ENCODE peak calls at places on chromosomes 16 and 17, in ten cellular contexts. K is stomach; X is heart right ventricle; T is effector memory CD4-positive, alpha-beta T cell; I is neuronal stem cell; W is left ventricle myocardium inferior; M is CD8-positive, alpha-beta memory T cell; E is aorta; J is psoas muscle; C is mammary epithelial cell. Y is an unnamed sample. For H3K27me3, the result is how much of the 10 kb centered on the place peaks cover.

GRCh38 chr16:4098496-4098895 is 17.7 kb downstream of the ADCY9 start:
- DNase-seq in K (no peak), X (no peak), T (no peak), I (no peak), W (no peak), M (no peak), E (no peak), J (no peak), C (no peak), Y (no peak)

GRCh38 chr17:60473788-60474187 is 51.5 kb downstream of the CHCT1 start:
- DNase-seq in K (no peak), X (no peak), T (no peak), I (no peak), W (no peak), M (no peak), E (no peak), J (no peak), C (no peak), Y (no peak)

GRCh38 chr17:949623-950338 is 29.8 kb downstream of the NXN start:
- DNase-seq in K (no peak), X (no peak), T (no peak), I (peak), W (no peak), M (no peak), E (no peak), J (no peak), C (no peak), Y (no peak)

GRCh38 chr16:86537486-86537885 is 17.5 kb downstream of the MTHFSD start:
- DNase-seq in K (no peak), X (no peak), T (no peak), I (no peak), W (no peak), M (no peak), E (no peak), J (no peak), C (no peak), Y (no peak)

GRCh38 chr17:61492759-61493526 is 40.7 kb downstream of the TBX4 start:
- DNase-seq in K (no peak), X (no peak), T (no peak), I (no peak), W (no peak), M (no peak), E (peak), J (no peak), C (no peak), Y (no peak)

GRCh38 chr16:53048139-53048915 is 4.4 kb downstream of the CHD9NB start:
- DNase-seq in K (no peak), X (no peak), T (no peak), I (no peak), W (no peak), M (no peak), E (no peak), J (no peak), C (no peak), Y (no peak)

GRCh38 chr17:20187049-20187448 is 177.9 kb downstream of the SPECC1 start:
- DNase-seq in K (no peak), X (no peak), T (no peak), I (no peak), W (no peak), M (no peak), E (no peak), J (no peak), C (no peak), Y (no peak)

GRCh38 chr17:73639322-73639721 is 4.9 kb downstream of the SDK2 start:
- DNase-seq in K (peak), X (no peak), T (no peak), I (no peak), W (no peak), M (no peak), E (peak), J (no peak), C (peak), Y (no peak)

GRCh38 chr16:57924514-57924913 is 46.4 kb downstream of the CNGB1 start:
- DNase-seq in K (no peak), X (no peak), T (no peak), I (no peak), W (no peak), M (no peak), E (no peak), J (no peak), C (no peak), Y (no peak)

GRCh38 chr17:40448213-40448638 is 5.0 kb downstream of the IGFBP4 start:
- DNase-seq in K (no peak), X (peak), T (no peak), I (no peak), W (no peak), M (no peak), E (peak), J (peak), C (no peak), Y (no peak)

GRCh38 chr16:74743668-74744299 is 30.8 kb downstream of the FA2H start:
- DNase-seq in K (peak), X (no peak), T (no peak), I (no peak), W (no peak), M (no peak), E (no peak), J (no peak), C (peak), Y (peak)

GRCh38 chr16:19507882-19508281 is 14.0 kb downstream of the GDE1 start:
- DNase-seq in K (no peak), X (no peak), T (no peak), I (no peak), W (no peak), M (no peak), E (no peak), J (no peak), C (no peak), Y (no peak)

GRCh38 chr17:12996357-12996756 is 21.5 kb downstream of the ELAC2 start:
- DNase-seq in K (no peak), X (no peak), T (no peak), I (no peak), W (no peak), M (no peak), E (no peak), J (no peak), C (no peak), Y (no peak)

GRCh38 chr17:80940171-80941123 is 51.2 kb upstream of the CHMP6 start:
- DNase-seq in K (no peak), X (no peak), T (no peak), I (no peak), W (no peak), M (no peak), E (peak), J (no peak), C (no peak), Y (no peak)

GRCh38 chr16:48383877-48384304 is 1.3 kb downstream of the SIAH1 start:
- DNase-seq in K (no peak), X (no peak), T (no peak), I (no peak), W (no peak), M (no peak), E (no peak), J (no peak), C (peak), Y (peak)

GRCh38 chr17:17297217-17297616 is 6.0 kb upstream of the NT5M start:
- DNase-seq in K (no peak), X (no peak), T (no peak), I (no peak), W (no peak), M (no peak), E (no peak), J (no peak), C (no peak), Y (no peak)

GRCh38 chr16:49061315-49061714 is 220.3 kb downstream of the CBLN1 start:
- DNase-seq in K (no peak), X (peak), T (no peak), I (no peak), W (peak), M (no peak), E (no peak), J (no peak), C (no peak), Y (no peak)

GRCh38 chr17:46060461-46060860 is 61.4 kb downstream of the STH start:
- DNase-seq in K (no peak), X (no peak), T (no peak), I (no peak), W (no peak), M (no peak), E (no peak), J (no peak), C (no peak), Y (no peak)

GRCh38 chr17:79214940-79215604 is 140.4 kb downstream of the ENGASE start:
- DNase-seq in K (no peak), X (no peak), T (no peak), I (no peak), W (no peak), M (no peak), E (no peak), J (no peak), C (no peak), Y (no peak)

GRCh38 chr17:49225554-49226236 is 4.9 kb downstream of the PHOSPHO1 start:
- DNase-seq in K (no peak), X (no peak), T (no peak), I (no peak), W (no peak), M (no peak), E (no peak), J (no peak), C (no peak), Y (no peak)

GRCh38 chr17:49229805-49230600 is 584 bp downstream of the PHOSPHO1 start:
- DNase-seq in K (no peak), X (no peak), T (no peak), I (no peak), W (no peak), M (no peak), E (no peak), J (no peak), C (no peak), Y (no peak)

GRCh38 chr17:49226771-49227435 is 3.7 kb downstream of the PHOSPHO1 start:
- DNase-seq in K (no peak), X (no peak), T (no peak), I (no peak), W (no peak), M (no peak), E (no peak), J (no peak), C (no peak), Y (no peak)

GRCh38 chr17:49229076-49229804 is 1.3 kb downstream of the PHOSPHO1 start:
- DNase-seq in K (no peak), X (no peak), T (no peak), I (no peak), W (no peak), M (no peak), E (no peak), J (no peak), C (no peak), Y (no peak)

GRCh38 chr17:49227436-49228261 is 2.9 kb downstream of the PHOSPHO1 start:
- DNase-seq in K (peak), X (peak), T (peak), I (peak), W (peak), M (peak), E (peak), J (peak), C (peak), Y (peak)
- H3K4me3 ChIP-seq in K (no peak), X (no peak), T (no peak), I (no peak), W (no peak), M (no peak), E (no peak), J (no peak), C (no peak), Y (no peak)

GRCh38 chr17:8185580-8186445 is 4.2 kb downstream of the BORCS6 start:
- DNase-seq in K (peak), X (peak), T (peak), I (peak), W (peak), M (peak), E (peak), J (peak), C (peak), Y (peak)

GRCh38 chr17:8188408-8188839 is 1.6 kb downstream of the BORCS6 start:
- DNase-seq in K (no peak), X (no peak), T (no peak), I (no peak), W (no peak), M (no peak), E (peak), J (no peak), C (no peak), Y (no peak)

GRCh38 chr17:8187517-8188407 is 2.2 kb downstream of the BORCS6 start:
- DNase-seq in K (peak), X (peak), T (peak), I (peak), W (peak), M (peak), E (peak), J (peak), C (peak), Y (peak)

GRCh38 chr17:8186446-8186786 is 3.6 kb downstream of the BORCS6 start:
- DNase-seq in K (no peak), X (no peak), T (no peak), I (no peak), W (no peak), M (no peak), E (no peak), J (no peak), C (no peak), Y (no peak)

DNA sequence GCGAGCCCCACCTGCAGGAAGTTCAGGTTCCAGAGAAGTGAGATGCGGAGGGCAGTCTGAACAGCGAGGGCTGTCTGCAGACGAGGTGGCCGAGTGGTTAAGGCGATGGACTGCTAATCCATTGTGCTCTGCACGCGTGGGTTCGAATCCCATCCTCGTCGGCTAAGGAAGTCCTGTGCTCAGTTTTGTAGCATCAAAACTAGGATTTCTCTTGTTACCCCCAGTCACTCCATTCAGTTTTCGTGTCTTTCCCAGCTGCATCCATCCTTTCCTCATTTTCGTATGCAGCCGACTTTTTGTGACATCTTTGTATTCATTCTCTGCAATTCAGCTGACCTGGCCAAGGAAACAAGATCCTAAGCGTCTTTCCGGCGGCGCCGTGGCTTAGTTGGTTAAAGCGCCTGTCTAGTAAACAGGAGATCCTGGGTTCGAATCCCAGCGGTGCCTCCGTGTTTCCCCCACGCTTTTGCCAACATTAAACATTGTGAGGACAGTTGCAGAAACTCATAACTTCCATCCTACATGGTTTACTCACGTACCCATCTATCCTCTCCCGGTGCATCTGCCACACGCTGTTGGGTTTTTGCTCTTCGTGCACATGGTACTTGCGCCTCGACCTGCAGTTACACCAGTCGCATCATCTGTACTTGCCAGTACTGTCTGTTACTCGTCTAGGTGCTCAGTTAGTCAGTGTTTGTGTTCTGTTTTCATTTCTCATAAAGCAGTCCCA is 3.0 kb downstream of the BORCS6 start:
- DNase-seq in K (peak), X (peak), T (peak), I (peak), W (peak), M (peak), E (peak), J (peak), C (peak), Y (peak)
- H3K27ac ChIP-seq in K (peak), X (peak), T (peak), I (peak), W (peak), M (peak), E (no peak), J (peak), C (peak), Y (no peak)

DNA sequence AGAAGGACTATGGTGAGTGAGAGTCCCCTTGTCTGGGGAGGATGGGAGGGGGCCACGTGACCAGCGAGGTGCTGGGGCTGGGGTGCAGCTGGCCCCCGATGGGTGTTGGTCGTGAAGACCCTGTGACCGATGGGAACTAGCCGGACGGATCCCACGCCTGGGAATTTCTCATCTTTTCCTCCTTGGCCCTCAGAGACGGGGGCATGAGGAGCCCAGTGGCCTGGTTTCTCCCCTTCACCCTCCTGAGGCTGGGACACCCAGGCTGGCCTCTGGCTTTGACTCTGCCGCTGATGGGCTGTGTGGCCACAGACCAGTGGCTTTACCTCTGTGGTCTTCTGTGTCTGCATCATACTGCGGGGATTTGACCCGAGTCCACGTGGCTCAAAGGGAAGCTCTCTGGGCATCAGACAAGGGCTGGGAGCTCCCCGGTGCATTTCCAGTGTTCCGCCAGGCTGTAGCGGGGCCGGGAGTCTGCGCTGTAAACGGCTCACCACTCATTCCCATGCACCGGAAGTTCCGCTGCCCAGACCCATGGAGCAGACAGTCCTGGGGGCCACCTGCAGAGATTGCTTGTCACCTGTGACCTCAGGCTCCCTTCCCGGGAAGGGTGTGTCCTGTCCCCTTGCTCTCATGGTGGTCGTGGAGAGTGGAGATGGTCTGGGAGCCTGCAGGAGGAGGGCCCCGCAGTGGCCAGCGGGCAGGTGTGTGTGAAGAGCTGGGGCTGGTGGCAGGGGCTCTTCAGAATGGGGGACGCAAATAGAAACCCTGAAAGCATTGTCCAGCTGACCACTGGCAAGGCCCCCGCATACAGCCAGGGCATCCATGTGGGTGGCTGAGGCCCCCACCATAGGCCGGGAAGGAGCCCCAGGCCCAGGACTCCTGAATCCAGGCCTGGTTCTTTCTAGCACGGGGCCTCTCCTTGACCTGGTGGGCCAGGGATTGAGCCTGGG is 200.2 kb downstream of the NTN1 start:
- DNase-seq in K (no peak), X (no peak), T (no peak), I (no peak), W (no peak), M (no peak), E (no peak), J (no peak), C (no peak), Y (no peak)
- H3K27me3 ChIP-seq in K (under half), X (under half), T (under half), I (under half), W (under half), M (under half), E (under half), J (under half), C (under half), Y (under half)

DNA sequence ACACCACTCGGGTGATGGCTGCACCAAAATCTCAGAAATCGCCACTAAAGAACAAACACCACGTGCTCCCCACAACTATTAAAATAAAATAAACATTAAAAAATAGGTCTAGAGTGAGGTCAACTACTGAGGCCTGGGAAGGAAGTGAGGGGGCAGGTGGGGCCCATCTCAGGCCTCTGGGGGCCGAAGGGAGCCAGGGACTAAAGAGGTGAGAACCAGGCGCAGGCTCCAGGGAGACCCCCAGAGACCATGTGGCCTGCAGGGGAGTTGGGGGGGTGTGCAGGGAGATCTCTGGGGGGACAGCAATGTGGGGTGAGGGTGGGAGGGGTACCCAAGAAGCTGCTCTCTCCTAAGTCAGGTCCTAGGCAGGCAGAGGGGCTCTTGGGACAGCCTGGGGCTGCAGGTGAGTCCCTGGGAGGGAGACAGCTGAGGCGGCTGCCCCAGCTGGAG is 111.3 kb upstream of the SMURF2 start:
- DNase-seq in K (no peak), X (no peak), T (no peak), I (no peak), W (no peak), M (no peak), E (no peak), J (no peak), C (no peak), Y (no peak)
- H3K4me3 ChIP-seq in K (peak), X (no peak), T (no peak), I (no peak), W (no peak), M (no peak), E (no peak), J (no peak), C (peak), Y (peak)

DNA sequence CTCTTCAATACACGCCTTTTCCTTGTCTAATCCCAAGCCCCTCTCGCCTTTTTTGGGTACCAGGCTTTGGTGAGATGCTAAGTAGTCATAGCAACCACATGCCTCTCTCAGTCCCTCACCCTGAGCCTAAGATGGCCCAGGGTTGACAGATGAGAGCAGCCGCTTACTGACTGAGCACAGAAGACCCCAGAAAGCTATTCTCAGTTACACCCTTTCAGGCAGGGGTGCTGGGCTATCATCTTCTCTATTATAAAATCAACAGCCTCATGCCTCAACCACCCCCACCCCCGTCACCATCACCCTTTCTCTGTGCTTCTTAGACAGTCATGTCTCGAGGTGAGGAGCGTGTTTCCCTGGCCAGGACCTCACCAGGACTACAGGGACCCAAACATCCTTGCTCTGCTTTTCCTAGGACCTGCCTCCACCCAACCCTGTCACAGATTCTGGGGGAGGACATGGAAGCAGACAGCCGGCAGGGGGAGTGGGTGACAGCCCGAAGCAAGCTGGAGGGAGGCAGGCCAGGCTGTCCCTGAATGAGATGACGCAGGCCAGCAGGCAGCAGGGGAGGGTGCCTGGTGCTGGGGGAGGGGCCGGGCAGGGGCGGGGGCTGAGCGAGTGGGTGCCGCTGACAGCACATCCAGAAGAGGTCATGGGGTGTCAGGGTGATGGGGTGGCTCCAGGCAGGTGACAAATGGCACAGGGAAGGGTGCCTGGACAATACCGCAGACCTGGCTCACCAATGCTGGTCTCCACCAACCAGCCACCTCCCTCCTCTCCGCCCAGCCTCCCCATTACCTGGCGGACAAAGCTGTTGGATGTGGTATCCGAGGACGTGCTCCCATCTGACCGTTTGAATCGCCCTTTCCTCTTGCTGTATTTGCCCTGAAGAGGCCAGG is 3.1 kb downstream of the CACNB1 start:
- DNase-seq in K (no peak), X (peak), T (no peak), I (peak), W (peak), M (no peak), E (peak), J (peak), C (no peak), Y (no peak)
- H3K27ac ChIP-seq in K (peak), X (peak), T (no peak), I (peak), W (peak), M (no peak), E (no peak), J (peak), C (no peak), Y (no peak)

Y was measured in SJCRH30.